ENCODE peak calls at places on chromosomes 1 and 21, in ten cellular contexts. W is ovary, V is body of pancreas, C is right lobe of liver, S is heart left ventricle, O is tibial nerve, A is transverse colon, Y is stomach, P is sigmoid colon, K is K562. Q is an unnamed sample.

GRCh38 chr1:62989497-62989896 is 205.6 kb downstream of the ATG4C start:
- DNase-seq in C (no peak), Y (no peak), W (no peak), V (no peak), S (no peak), P (no peak), A (no peak), K (peak; percentile 14), O (no peak), Q (no peak)

GRCh38 chr21:14989359-14989758 is 75.4 kb downstream of the NRIP1 start:
- DNase-seq in Y (no peak), K (no peak), W (peak; percentile 27), O (no peak), A (no peak), P (no peak), S (no peak), V (no peak), C (no peak), Q (no peak)

GRCh38 chr1:212561501-212561931 is 47.0 kb upstream of the ATF3 start:
- DNase-seq in W (no peak), C (no peak), Y (no peak), P (no peak), K (no peak), A (no peak), V (no peak), O (no peak), S (no peak), Q (no peak)

GRCh38 chr1:14403961-14404645 is 194.4 kb upstream of the KAZN start:
- DNase-seq in V (no peak), S (no peak), K (no peak), O (no peak), W (no peak), A (peak; percentile 58), C (no peak), P (no peak), Y (no peak), Q (no peak)

GRCh38 chr1:217919683-217920502 is 288.7 kb downstream of the SPATA17 start:
- DNase-seq in V (no peak), A (no peak), Y (no peak), C (no peak), W (no peak), K (no peak), O (no peak), P (no peak), S (no peak), Q (no peak)

GRCh38 chr1:14242145-14242544 is 356.3 kb upstream of the KAZN start:
- DNase-seq in P (no peak), Y (no peak), V (no peak), C (no peak), A (no peak), K (no peak), O (peak; percentile 44), W (no peak), S (no peak), Q (no peak)

GRCh38 chr1:179876289-179876715 is 1.3 kb downstream of the TOR1AIP2 start:
- DNase-seq in C (no peak), Y (no peak), W (no peak), S (no peak), V (peak; percentile 34), A (peak; percentile 10), P (no peak), K (peak; percentile 60), O (no peak), Q (no peak)

GRCh38 chr1:207828046-207828445 is 76.2 kb downstream of the CD46 start:
- DNase-seq in W (no peak), Y (no peak), K (peak; percentile 56), S (no peak), V (no peak), O (no peak), A (no peak), P (peak; percentile 38), C (no peak), Q (no peak)

GRCh38 chr1:243946946-243947345 is 96.9 kb upstream of the AKT3 start:
- DNase-seq in K (peak; percentile 46), C (no peak), W (no peak), V (no peak), P (no peak), S (no peak), Y (no peak), O (no peak), A (no peak), Q (no peak)

GRCh38 chr1:232599178-232600041 is 30.5 kb downstream of the SIPA1L2 start:
- DNase-seq in A (no peak), S (no peak), V (no peak), Y (no peak), W (no peak), C (no peak), K (no peak), P (no peak), O (no peak), Q (no peak)

GRCh38 chr1:198298653-198299052 is 141.9 kb downstream of the NEK7 start:
- DNase-seq in P (no peak), Y (no peak), S (no peak), K (no peak), V (no peak), W (no peak), C (no peak), A (no peak), O (no peak), Q (no peak)

GRCh38 chr1:107523736-107524135 is 382.9 kb downstream of the NTNG1 start:
- DNase-seq in K (no peak), S (no peak), V (no peak), Y (no peak), A (no peak), O (no peak), W (no peak), P (no peak), C (no peak), Q (no peak)

GRCh38 chr1:21775542-21775899 is 7.4 kb downstream of the USP48 start:
- DNase-seq in K (no peak), Y (no peak), V (no peak), O (no peak), W (no peak), A (no peak), P (peak; percentile 10), C (no peak), S (no peak), Q (no peak)

GRCh38 chr1:111834956-111835355 is 79.3 kb downstream of the DDX20 start:
- DNase-seq in A (no peak), S (no peak), P (no peak), Y (no peak), O (no peak), K (no peak), V (no peak), W (no peak), C (no peak), Q (peak; percentile 56)

GRCh38 chr1:182377175-182377574 is 14.4 kb downstream of the GLUL start:
- DNase-seq in S (no peak), A (no peak), Y (no peak), P (no peak), O (no peak), W (no peak), K (no peak), C (no peak), V (no peak), Q (no peak)
- TF ChIP-seq POLR2A in S (no peak), A (no peak), Y (no peak), P (no peak), O (no peak), W (no peak), K (no peak), C (no peak), V (no peak), Q (no peak)

DNA sequence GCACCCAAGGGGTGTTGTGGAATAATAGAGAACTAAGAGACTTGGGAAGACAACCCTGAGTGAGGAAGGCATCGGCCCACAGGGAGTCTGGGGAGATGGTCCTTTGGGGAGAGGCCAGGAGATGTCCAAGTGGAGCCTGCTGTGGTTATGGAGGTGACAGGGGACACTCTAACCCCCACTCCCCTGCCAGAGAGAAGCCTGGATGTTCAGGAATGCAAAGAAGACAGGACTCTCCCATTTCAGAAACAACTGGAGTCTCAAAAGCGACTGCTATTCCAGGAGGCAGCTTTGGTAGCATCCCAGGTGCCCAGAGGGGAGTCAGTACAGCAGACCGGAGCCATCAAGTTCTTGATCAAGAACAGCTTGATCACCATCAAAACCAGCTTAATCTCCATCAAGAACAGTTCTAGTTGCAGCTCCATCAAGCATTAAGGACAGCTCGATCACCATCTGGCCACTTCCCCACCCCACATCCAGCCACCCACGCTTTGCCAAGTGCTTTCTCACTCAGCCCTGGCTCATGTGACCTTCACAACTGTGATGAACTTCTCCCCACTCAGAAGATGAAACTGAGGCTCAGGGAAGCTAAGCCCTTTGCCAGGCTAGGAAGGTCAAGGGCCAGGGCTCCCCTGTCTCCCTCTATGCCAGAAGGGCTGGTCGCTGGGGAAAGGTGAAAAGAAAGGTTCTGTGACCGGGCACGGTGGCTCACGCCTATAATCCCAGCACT is 743 bp downstream of the CD52 start:
- DNase-seq in K (peak; percentile 54), W (no peak), V (no peak), A (peak; percentile 46), P (peak; percentile 74), Y (no peak), C (no peak), S (no peak), O (no peak), Q (peak; percentile 85)
- H3K4me1 ChIP-seq in K (peaks cover 58% of the 10 kb centered on the region), W (no peaks in the 10 kb centered on the region), V (peaks cover 4% of the 10 kb centered on the region), A (peaks cover 22% of the 10 kb centered on the region), P (no peaks in the 10 kb centered on the region), Y (no peaks in the 10 kb centered on the region), C (no peaks in the 10 kb centered on the region), S (no peaks in the 10 kb centered on the region), O (no peaks in the 10 kb centered on the region), Q (peaks cover 77% of the 10 kb centered on the region)

GRCh38 chr1:214694769-214695168 is 91.8 kb downstream of the CENPF start:
- DNase-seq in S (no peak), W (no peak), C (no peak), P (no peak), Y (no peak), V (no peak), K (no peak), A (no peak), O (no peak), Q (no peak)

GRCh38 chr1:214683596-214683995 is 80.6 kb downstream of the CENPF start:
- DNase-seq in C (no peak), W (no peak), V (no peak), K (no peak), A (no peak), Y (no peak), P (no peak), S (no peak), O (no peak), Q (no peak)

GRCh38 chr1:214686497-214686896 is 83.5 kb downstream of the CENPF start:
- DNase-seq in V (no peak), Y (no peak), K (no peak), P (no peak), O (no peak), C (no peak), A (no peak), S (no peak), W (no peak), Q (no peak)

GRCh38 chr1:214685906-214686305 is 82.9 kb downstream of the CENPF start:
- DNase-seq in P (no peak), A (no peak), S (no peak), C (no peak), O (no peak), W (no peak), Y (no peak), V (no peak), K (no peak), Q (no peak)

GRCh38 chr1:214688891-214689290 is 85.9 kb downstream of the CENPF start:
- DNase-seq in W (no peak), O (no peak), V (no peak), Y (no peak), C (no peak), K (no peak), P (no peak), A (no peak), S (no peak), Q (no peak)
- H3K27ac ChIP-seq in W (no peak overlapping the region), O (no peak overlapping the region), V (no peak overlapping the region), Y (no peak overlapping the region), C (no peak overlapping the region), K (no peak overlapping the region), P (no peak overlapping the region), A (no peak overlapping the region), S (no peak overlapping the region), Q (no peak overlapping the region)

GRCh38 chr1:1235016-1235744 is 3.1 kb downstream of the B3GALT6 start:
- DNase-seq in S (no peak), C (no peak), W (no peak), V (no peak), P (no peak), Y (no peak), A (no peak), O (no peak), K (no peak), Q (no peak)
- TF ChIP-seq POLR2A in S (no peak), C (no peak), W (no peak), V (no peak), P (no peak), Y (no peak), A (no peak), O (no peak), K (no peak), Q (no peak)

Q was measured in spleen.